ENCODE peak calls at places on chromosomes 6 and 20, in seven cellular contexts. One of them, this sample, is unnamed.

GRCh38 chr6:133945158-133945557 is 7.9 kb upstream of the TBPL1 start:
- DNase-seq in heart right ventricle: no peak
- DNase-seq in AG04450: no peak
- DNase-seq in heart left ventricle: no peak
- DNase-seq in SK-N-MC: no peak
- DNase-seq in endodermal cell: peak
- DNase-seq in K562: no peak
- DNase-seq in this sample: peak

GRCh38 chr20:60512436-60512835 is 554.2 kb downstream of the CDH26 start:
- DNase-seq in AG04450: peak
- DNase-seq in heart left ventricle: no peak
- DNase-seq in endodermal cell: peak
- DNase-seq in K562: no peak
- DNase-seq in heart right ventricle: no peak
- DNase-seq in SK-N-MC: no peak
- DNase-seq in this sample: peak

GRCh38 chr6:40183902-40184301 is 249.6 kb upstream of the MOCS1 start:
- DNase-seq in heart left ventricle: no peak
- DNase-seq in SK-N-MC: no peak
- DNase-seq in K562: no peak
- DNase-seq in endodermal cell: peak
- DNase-seq in heart right ventricle: no peak
- DNase-seq in AG04450: no peak
- DNase-seq in this sample: no peak

GRCh38 chr6:63352587-63353281 is 33.0 kb upstream of the LGSN start:
- DNase-seq in heart right ventricle: peak
- DNase-seq in endodermal cell: peak
- DNase-seq in K562: no peak
- DNase-seq in AG04450: peak
- DNase-seq in SK-N-MC: no peak
- DNase-seq in heart left ventricle: peak
- DNase-seq in this sample: peak

GRCh38 chr20:32902456-32903420 is 44.0 kb downstream of the EFCAB8 start:
- DNase-seq in AG04450: no peak
- DNase-seq in heart right ventricle: peak
- DNase-seq in K562: peak
- DNase-seq in endodermal cell: peak
- DNase-seq in heart left ventricle: peak
- DNase-seq in SK-N-MC: no peak
- DNase-seq in this sample: peak

GRCh38 chr6:57317060-57317943 is at the start of gene PRIM2:
- DNase-seq in K562: peak
- DNase-seq in heart right ventricle: peak
- DNase-seq in heart left ventricle: peak
- DNase-seq in AG04450: peak
- DNase-seq in SK-N-MC: peak
- DNase-seq in endodermal cell: peak
- DNase-seq in this sample: peak

GRCh38 chr6:85600713-85601313 is 7.2 kb upstream of the SNX14 start:
- DNase-seq in AG04450: no peak
- DNase-seq in heart right ventricle: no peak
- DNase-seq in endodermal cell: peak
- DNase-seq in SK-N-MC: no peak
- DNase-seq in K562: no peak
- DNase-seq in heart left ventricle: no peak
- DNase-seq in this sample: no peak

GRCh38 chr20:58213112-58213511 is 15.3 kb downstream of the ANKRD60 start:
- DNase-seq in heart right ventricle: no peak
- DNase-seq in AG04450: no peak
- DNase-seq in heart left ventricle: no peak
- DNase-seq in K562: no peak
- DNase-seq in endodermal cell: no peak
- DNase-seq in SK-N-MC: no peak
- DNase-seq in this sample: no peak

GRCh38 chr20:21166801-21167200 is 40.9 kb downstream of the KIZ start:
- DNase-seq in SK-N-MC: no peak
- DNase-seq in AG04450: no peak
- DNase-seq in heart left ventricle: no peak
- DNase-seq in endodermal cell: no peak
- DNase-seq in heart right ventricle: no peak
- DNase-seq in K562: no peak
- DNase-seq in this sample: no peak

GRCh38 chr6:137494967-137495595 is 887 bp upstream of the OLIG3 start:
- DNase-seq in K562: no peak
- DNase-seq in endodermal cell: peak
- DNase-seq in heart right ventricle: no peak
- DNase-seq in SK-N-MC: no peak
- DNase-seq in heart left ventricle: no peak
- DNase-seq in AG04450: no peak
- DNase-seq in this sample: no peak
- H3K4me3 ChIP-seq in K562: no peak
- H3K4me3 ChIP-seq in endodermal cell: no peak
- H3K4me3 ChIP-seq in heart right ventricle: no peak
- H3K4me3 ChIP-seq in SK-N-MC: peak
- H3K4me3 ChIP-seq in heart left ventricle: no peak
- H3K4me3 ChIP-seq in AG04450: no peak
- H3K4me3 ChIP-seq in this sample: no peak

DNA sequence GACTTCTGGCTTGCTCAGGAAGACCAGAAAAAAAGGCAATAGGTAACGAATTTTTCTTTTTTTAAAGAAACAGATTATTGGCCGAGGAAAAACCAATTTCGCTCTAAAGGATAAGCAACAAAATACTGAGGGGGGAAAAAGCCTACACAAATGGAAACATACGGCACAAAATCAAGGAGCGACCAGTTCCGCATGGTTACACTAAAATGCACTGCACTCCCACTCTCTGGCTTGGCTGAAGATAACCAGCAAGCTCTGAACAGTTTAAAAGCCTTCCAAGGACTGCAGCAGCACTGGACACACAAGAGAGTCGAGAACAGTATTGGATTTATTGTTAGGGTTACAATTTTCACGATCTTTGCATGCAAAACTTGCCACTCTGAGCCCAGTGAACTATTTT is 881 bp upstream of the MAP7 start:
- DNase-seq in K562: no peak
- DNase-seq in heart right ventricle: no peak
- DNase-seq in heart left ventricle: no peak
- DNase-seq in endodermal cell: no peak
- DNase-seq in AG04450: no peak
- DNase-seq in SK-N-MC: no peak
- DNase-seq in this sample: no peak
- H3K4me3 ChIP-seq in K562: peak
- H3K4me3 ChIP-seq in heart right ventricle: no peak
- H3K4me3 ChIP-seq in heart left ventricle: peak
- H3K4me3 ChIP-seq in endodermal cell: peak
- H3K4me3 ChIP-seq in AG04450: no peak
- H3K4me3 ChIP-seq in SK-N-MC: no peak
- H3K4me3 ChIP-seq in this sample: no peak

GRCh38 chr6:7505196-7505699 is 36.2 kb upstream of the DSP start:
- DNase-seq in endodermal cell: peak
- DNase-seq in SK-N-MC: no peak
- DNase-seq in K562: no peak
- DNase-seq in heart left ventricle: no peak
- DNase-seq in AG04450: no peak
- DNase-seq in heart right ventricle: peak
- DNase-seq in this sample: peak
- H3K4me3 ChIP-seq in endodermal cell: peak
- H3K4me3 ChIP-seq in SK-N-MC: no peak
- H3K4me3 ChIP-seq in K562: no peak
- H3K4me3 ChIP-seq in heart left ventricle: no peak
- H3K4me3 ChIP-seq in AG04450: no peak
- H3K4me3 ChIP-seq in heart right ventricle: no peak
- H3K4me3 ChIP-seq in this sample: no peak

DNA sequence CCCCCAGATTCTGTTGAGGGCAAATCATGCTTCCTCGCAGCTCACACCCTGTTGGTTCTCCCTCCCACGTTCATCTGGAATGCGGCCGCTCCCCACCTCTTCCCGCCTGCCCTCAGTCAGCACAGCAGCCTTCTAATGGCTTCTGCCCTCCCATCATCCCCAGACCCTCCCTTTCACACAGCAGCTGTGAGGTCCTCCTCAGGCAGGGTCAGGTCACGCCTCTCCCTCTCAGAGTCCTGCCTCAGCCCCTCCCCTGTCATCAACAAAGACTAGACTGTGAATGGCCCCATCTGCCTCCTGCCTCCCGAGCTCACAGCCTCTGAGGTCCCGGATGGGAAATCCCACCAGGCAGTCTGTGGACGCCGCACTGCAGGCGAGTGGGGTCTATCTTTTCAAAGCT is 7.9 kb upstream of the BHLHE23 start:
- DNase-seq in heart left ventricle: no peak
- DNase-seq in AG04450: no peak
- DNase-seq in K562: no peak
- DNase-seq in heart right ventricle: no peak
- DNase-seq in endodermal cell: peak
- DNase-seq in SK-N-MC: no peak
- DNase-seq in this sample: peak
- H3K4me3 ChIP-seq in heart left ventricle: no peak
- H3K4me3 ChIP-seq in AG04450: no peak
- H3K4me3 ChIP-seq in K562: no peak
- H3K4me3 ChIP-seq in heart right ventricle: no peak
- H3K4me3 ChIP-seq in endodermal cell: no peak
- H3K4me3 ChIP-seq in SK-N-MC: no peak
- H3K4me3 ChIP-seq in this sample: no peak

DNA sequence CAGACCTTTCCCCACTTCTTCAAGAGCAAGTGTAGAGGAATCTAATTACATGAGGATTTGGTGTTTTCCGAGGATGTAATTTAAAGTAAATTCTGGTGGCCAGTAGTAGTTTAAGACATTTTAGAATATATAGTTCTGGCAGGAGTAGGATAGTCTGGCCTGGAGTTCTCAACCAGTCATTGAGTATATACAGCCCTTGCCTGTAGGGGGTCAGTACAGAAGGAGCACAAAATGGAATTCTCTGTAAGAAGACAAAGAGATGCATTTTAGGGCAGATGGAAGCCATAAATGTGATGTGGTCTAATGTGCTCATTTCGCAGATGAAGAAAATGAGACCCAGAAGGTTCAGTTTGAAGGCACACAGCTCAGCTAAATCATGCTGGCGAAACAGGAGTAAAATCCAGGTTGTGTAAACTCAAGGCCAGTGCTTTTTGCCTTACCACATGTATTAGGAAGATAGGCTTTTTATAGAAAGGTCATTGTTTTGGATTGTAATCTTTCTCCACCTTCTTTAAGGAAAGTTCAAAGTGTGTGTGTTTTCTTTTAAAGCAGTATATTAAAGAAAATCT is 29.6 kb downstream of the QKI start:
- DNase-seq in K562: peak
- DNase-seq in endodermal cell: no peak
- DNase-seq in heart left ventricle: no peak
- DNase-seq in heart right ventricle: no peak
- DNase-seq in SK-N-MC: no peak
- DNase-seq in AG04450: no peak
- DNase-seq in this sample: no peak
- H3K4me3 ChIP-seq in K562: no peak
- H3K4me3 ChIP-seq in endodermal cell: no peak
- H3K4me3 ChIP-seq in heart left ventricle: no peak
- H3K4me3 ChIP-seq in heart right ventricle: no peak
- H3K4me3 ChIP-seq in SK-N-MC: no peak
- H3K4me3 ChIP-seq in AG04450: no peak
- H3K4me3 ChIP-seq in this sample: no peak

GRCh38 chr20:63848003-63848911 is 13.0 kb upstream of the ABHD16B start:
- DNase-seq in SK-N-MC: no peak
- DNase-seq in K562: peak
- DNase-seq in AG04450: no peak
- DNase-seq in heart right ventricle: no peak
- DNase-seq in heart left ventricle: peak
- DNase-seq in endodermal cell: peak
- DNase-seq in this sample: no peak

GRCh38 chr20:63847374-63848002 is 13.8 kb upstream of the ABHD16B start:
- DNase-seq in AG04450: no peak
- DNase-seq in endodermal cell: peak
- DNase-seq in K562: peak
- DNase-seq in heart right ventricle: peak
- DNase-seq in heart left ventricle: peak
- DNase-seq in SK-N-MC: no peak
- DNase-seq in this sample: no peak

GRCh38 chr20:63846938-63847373 is 14.3 kb upstream of the ABHD16B start:
- DNase-seq in heart right ventricle: no peak
- DNase-seq in K562: no peak
- DNase-seq in heart left ventricle: no peak
- DNase-seq in AG04450: no peak
- DNase-seq in endodermal cell: no peak
- DNase-seq in SK-N-MC: no peak
- DNase-seq in this sample: no peak

GRCh38 chr20:63844384-63845025 is 13.4 kb upstream of the ZBTB46 start:
- DNase-seq in heart left ventricle: no peak
- DNase-seq in AG04450: no peak
- DNase-seq in heart right ventricle: no peak
- DNase-seq in SK-N-MC: no peak
- DNase-seq in endodermal cell: peak
- DNase-seq in K562: no peak
- DNase-seq in this sample: no peak

DNA sequence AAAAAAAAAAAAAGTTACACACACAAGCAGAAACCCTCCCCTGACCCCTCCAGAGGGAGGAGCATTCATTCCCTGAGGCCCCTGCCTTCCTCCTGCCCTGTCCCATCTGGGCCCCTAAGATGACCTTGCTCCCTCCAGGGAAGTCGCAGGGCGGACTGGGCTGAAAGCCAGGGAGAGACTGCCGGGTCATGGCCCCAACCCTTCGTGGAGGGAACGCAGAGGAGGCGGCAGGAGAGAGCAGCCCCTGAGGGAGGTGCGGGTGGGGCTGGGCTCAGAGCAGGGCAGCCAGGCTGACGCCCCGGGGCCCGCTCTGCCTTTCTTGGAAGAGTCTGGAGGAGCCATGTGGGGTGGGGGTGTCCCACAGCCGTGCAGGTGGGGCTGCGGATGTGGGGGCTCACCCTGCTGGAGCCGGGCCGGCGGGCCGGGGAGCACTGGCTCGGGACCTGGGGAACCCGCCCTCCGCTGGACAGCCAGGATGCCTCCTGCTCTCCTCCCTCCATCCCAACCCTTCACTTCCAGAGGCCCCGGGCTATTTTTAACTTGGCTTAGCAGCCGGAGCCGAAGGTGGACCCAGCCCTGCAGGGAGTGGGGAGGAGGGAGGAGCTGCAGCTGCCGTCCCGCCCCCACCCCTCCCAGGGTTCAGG is 15.0 kb upstream of the ABHD16B start:
- DNase-seq in AG04450: no peak
- DNase-seq in heart left ventricle: peak
- DNase-seq in endodermal cell: peak
- DNase-seq in heart right ventricle: peak
- DNase-seq in SK-N-MC: no peak
- DNase-seq in K562: peak
- DNase-seq in this sample: no peak
- H3K4me3 ChIP-seq in AG04450: peak
- H3K4me3 ChIP-seq in heart left ventricle: peak
- H3K4me3 ChIP-seq in endodermal cell: peak
- H3K4me3 ChIP-seq in heart right ventricle: peak
- H3K4me3 ChIP-seq in SK-N-MC: peak
- H3K4me3 ChIP-seq in K562: peak
- H3K4me3 ChIP-seq in this sample: peak